ENCODE peak calls at places on chromosomes 2 and 18, in nine cellular contexts. O is nephron progenitor cell; B is Right ventricle myocardium superior; G is activated T-cell treated with anti-CD3 and anti-CD28 coated beads, Interleukin-2, amount 50 U/mL, for 4 hours; A is fibroblast of the aortic adventitia; F is RKO; Z is heart right ventricle; H is GM20000; U is Peyer's patch. I is an unnamed sample.

GRCh38 chr2:229674830-229675530 is 39.4 kb downstream of the DNER start:
- DNase-seq in A (no peak), F (no peak), Z (no peak), O (no peak), H (no peak), U (no peak), G (no peak), B (no peak), I (no peak)

GRCh38 chr2:40397720-40398119 is 54.2 kb downstream of the SLC8A1 start:
- DNase-seq in G (no peak), B (no peak), F (no peak), U (no peak), O (no peak), Z (no peak), H (no peak), A (no peak), I (no peak)

GRCh38 chr2:227856697-227857096 is 14.7 kb upstream of the DAW1 start:
- DNase-seq in B (no peak), A (peak), H (no peak), G (no peak), F (no peak), U (no peak), O (no peak), Z (no peak), I (no peak)

GRCh38 chr2:105487142-105488069 is 88.6 kb upstream of the FHL2 start:
- DNase-seq in U (no peak), O (no peak), F (no peak), G (no peak), Z (peak), A (peak), H (no peak), B (peak), I (peak)

GRCh38 chr2:66872056-66872821 is 437.3 kb downstream of the MEIS1 start:
- DNase-seq in B (no peak), A (peak), U (no peak), H (no peak), Z (no peak), G (no peak), O (no peak), F (no peak), I (no peak)

GRCh38 chr18:46343940-46344372 is 239.8 kb downstream of the HAUS1 start:
- DNase-seq in U (peak), G (peak), O (no peak), B (peak), A (no peak), Z (peak), F (no peak), H (peak), I (no peak)

GRCh38 chr2:112055833-112056625 is 960 bp downstream of the TMEM87B start:
- DNase-seq in Z (peak), U (peak), G (no peak), O (no peak), B (peak), H (no peak), A (peak), F (peak), I (peak)

GRCh38 chr18:73895701-73896100 is 251.9 kb downstream of the FBXO15 start:
- DNase-seq in A (no peak), O (no peak), Z (no peak), F (no peak), H (no peak), B (no peak), U (no peak), G (no peak), I (no peak)

GRCh38 chr2:101823849-101824248 is 126.3 kb downstream of the MAP4K4 start:
- DNase-seq in Z (no peak), H (no peak), F (no peak), G (no peak), B (no peak), A (no peak), O (no peak), U (no peak), I (no peak)

GRCh38 chr2:24842081-24843050 is 49.1 kb downstream of the CENPO start:
- DNase-seq in A (no peak), Z (no peak), G (no peak), U (no peak), F (no peak), O (no peak), B (no peak), H (no peak), I (no peak)

GRCh38 chr2:216341151-216341550 is 31.1 kb downstream of the MARCHF4 start:
- DNase-seq in F (no peak), Z (no peak), B (no peak), O (no peak), U (no peak), H (no peak), G (no peak), A (peak), I (no peak)

GRCh38 chr2:129296401-129297343 is 682.8 kb upstream of the RAB6C start:
- DNase-seq in A (no peak), Z (no peak), O (no peak), F (no peak), G (no peak), U (no peak), B (no peak), H (no peak), I (no peak)

GRCh38 chr2:7428444-7429204 is 511.4 kb downstream of the RNF144A start:
- DNase-seq in O (no peak), B (no peak), H (no peak), Z (no peak), F (no peak), A (no peak), U (no peak), G (no peak), I (no peak)

GRCh38 chr2:197183355-197183754 is 127.2 kb downstream of the ANKRD44 start:
- DNase-seq in H (no peak), Z (no peak), B (no peak), G (no peak), A (no peak), U (no peak), F (no peak), O (no peak), I (no peak)

GRCh38 chr18:8745355-8746014 is 40.1 kb downstream of the MTCL1 start:
- DNase-seq in B (no peak), F (no peak), Z (no peak), O (no peak), U (no peak), G (no peak), H (no peak), A (no peak), I (no peak)

GRCh38 chr2:68190991-68191731 is 33.5 kb downstream of the PNO1 start:
- DNase-seq in A (peak), F (peak), Z (no peak), O (no peak), U (no peak), G (no peak), H (no peak), B (no peak), I (peak)

GRCh38 chr2:236570081-236570979 is 705 bp downstream of the ACKR3 start:
- DNase-seq in Z (no peak), B (no peak), G (no peak), F (no peak), U (no peak), H (peak), A (no peak), O (no peak), I (no peak)

GRCh38 chr2:147464737-147465437 is 379.9 kb upstream of the ACVR2A start:
- DNase-seq in H (no peak), Z (no peak), O (no peak), U (no peak), B (no peak), G (no peak), F (no peak), A (no peak), I (no peak)

GRCh38 chr18:9380101-9380500 is 45.5 kb downstream of the TWSG1 start:
- DNase-seq in Z (no peak), H (no peak), A (peak), O (no peak), G (no peak), B (no peak), F (no peak), U (no peak), I (peak)

GRCh38 chr2:160538559-160539355 is 45.1 kb upstream of the RBMS1 start:
- DNase-seq in Z (peak), F (no peak), U (no peak), G (no peak), H (no peak), O (no peak), B (no peak), A (no peak), I (no peak)

GRCh38 chr2:70645733-70646420 is 92.3 kb upstream of the TGFA start:
- DNase-seq in G (no peak), U (no peak), H (no peak), A (no peak), Z (no peak), F (peak), B (no peak), O (peak), I (no peak)

GRCh38 chr2:56211048-56211447 is 27.3 kb downstream of the CCDC85A start:
- DNase-seq in B (no peak), A (peak), G (no peak), Z (no peak), F (no peak), U (no peak), H (no peak), O (no peak), I (no peak)

GRCh38 chr2:75047189-75047812 is 88.9 kb downstream of the POLE4 start:
- DNase-seq in G (no peak), B (no peak), U (no peak), A (peak), F (peak), H (no peak), Z (no peak), O (no peak), I (no peak)

GRCh38 chr18:32772580-32773186 is at the start of gene KLHL14:
- DNase-seq in Z (no peak), O (peak), H (peak), U (peak), F (no peak), G (no peak), B (no peak), A (no peak), I (no peak)

GRCh38 chr18:7575465-7576026 is 8.4 kb downstream of the PTPRM start:
- DNase-seq in Z (no peak), O (no peak), A (peak), G (no peak), B (no peak), F (no peak), H (no peak), U (no peak), I (no peak)

GRCh38 chr2:20104900-20105545 is 53.6 kb upstream of the LAPTM4A start:
- DNase-seq in H (no peak), G (no peak), O (no peak), B (no peak), Z (no peak), A (no peak), F (no peak), U (no peak), I (no peak)

GRCh38 chr18:60668583-60668982 is 296.0 kb upstream of the MC4R start:
- DNase-seq in U (no peak), Z (no peak), O (no peak), B (no peak), H (no peak), A (no peak), F (no peak), G (no peak), I (no peak)

GRCh38 chr2:27069961-27070618 is 1.4 kb downstream of the OST4 start:
- DNase-seq in O (no peak), Z (no peak), H (no peak), F (no peak), B (no peak), U (no peak), A (no peak), G (no peak), I (no peak)

GRCh38 chr2:133579295-133579694 is 11.0 kb upstream of the NCKAP5 start:
- DNase-seq in F (no peak), Z (peak), H (no peak), B (peak), U (no peak), G (no peak), O (no peak), A (peak), I (no peak)

GRCh38 chr2:86052676-86053075 is 53.0 kb downstream of the POLR1A start:
- DNase-seq in O (no peak), A (no peak), H (no peak), U (no peak), B (no peak), G (no peak), Z (no peak), F (no peak), I (no peak)

GRCh38 chr2:161905389-161906046 is 168.5 kb downstream of the DPP4 start:
- DNase-seq in A (peak), Z (no peak), U (no peak), O (no peak), G (no peak), F (peak), H (peak), B (no peak), I (peak)

GRCh38 chr2:144357623-144358400 is 162.1 kb downstream of the ZEB2 start:
- DNase-seq in U (no peak), B (no peak), G (no peak), Z (no peak), H (peak), O (no peak), A (peak), F (peak), I (peak)